ENCODE peak calls at places on chromosomes 2 and 18, in ten cellular contexts. Z is HFFc6, W is AG04450, N is OCI-LY7, Y is A673, X is cardiac fibroblast, C is Peyer's patch, J is K562, U is transverse colon, P is body of pancreas. O is an unnamed sample.

GRCh38 chr2:219736196-219736595 is 108.8 kb downstream of the SLC4A3 start:
- DNase-seq in Z (peak), W (peak), N (peak), Y (peak), X (peak), C (no peak), J (peak), U (no peak), P (peak), O (peak)

GRCh38 chr2:61530365-61531148 is 7.6 kb downstream of the XPO1 start:
- DNase-seq in Z (no peak), W (no peak), N (no peak), Y (no peak), X (no peak), C (no peak), J (no peak), U (no peak), P (no peak), O (peak)

GRCh38 chr2:149661844-149662243 is 74.3 kb upstream of the MMADHC start:
- DNase-seq in Z (peak), W (peak), N (no peak), Y (no peak), X (peak), C (no peak), J (no peak), U (peak), P (peak), O (peak)

GRCh38 chr2:188527701-188528100 is 236.0 kb downstream of the GULP1 start:
- DNase-seq in Z (no peak), W (no peak), N (no peak), Y (no peak), X (no peak), C (no peak), J (no peak), U (no peak), P (no peak), O (no peak)

GRCh38 chr2:195590199-195590865 is 66.7 kb upstream of the SLC39A10 start:
- DNase-seq in Z (no peak), W (no peak), N (no peak), Y (no peak), X (no peak), C (no peak), J (no peak), U (no peak), P (no peak), O (no peak)

GRCh38 chr2:238450440-238450861 is 23.7 kb downstream of the ASB1 start:
- DNase-seq in Z (no peak), W (no peak), N (no peak), Y (no peak), X (no peak), C (no peak), J (no peak), U (no peak), P (no peak), O (no peak)

GRCh38 chr2:59149271-59149670 is 908.1 kb upstream of the FANCL start:
- DNase-seq in Z (no peak), W (no peak), N (no peak), Y (no peak), X (no peak), C (no peak), J (no peak), U (no peak), P (no peak), O (no peak)

GRCh38 chr2:219116776-219117646 is 43.6 kb downstream of the NHEJ1 start:
- DNase-seq in Z (no peak), W (no peak), N (no peak), Y (no peak), X (no peak), C (no peak), J (no peak), U (peak), P (no peak), O (no peak)

GRCh38 chr2:227888289-227888688 is 16.9 kb downstream of the DAW1 start:
- DNase-seq in Z (no peak), W (no peak), N (no peak), Y (no peak), X (peak), C (no peak), J (no peak), U (peak), P (no peak), O (no peak)

GRCh38 chr18:2337552-2338141 is 233.7 kb downstream of the METTL4 start:
- DNase-seq in Z (no peak), W (no peak), N (peak), Y (peak), X (peak), C (peak), J (peak), U (peak), P (peak), O (no peak)

GRCh38 chr18:73355076-73355475 is 487.3 kb upstream of the NETO1 start:
- DNase-seq in Z (no peak), W (no peak), N (no peak), Y (no peak), X (no peak), C (no peak), J (no peak), U (no peak), P (no peak), O (no peak)

GRCh38 chr2:122446761-122447160 is 691.3 kb downstream of the TSN start:
- DNase-seq in Z (no peak), W (no peak), N (no peak), Y (no peak), X (no peak), C (no peak), J (no peak), U (no peak), P (no peak), O (no peak)

GRCh38 chr2:107584577-107584976 is 242.1 kb upstream of the RGPD4 start:
- DNase-seq in Z (peak), W (no peak), N (no peak), Y (no peak), X (peak), C (no peak), J (no peak), U (no peak), P (no peak), O (peak)

GRCh38 chr2:208042041-208042440 is 16.7 kb upstream of the PLEKHM3 start:
- DNase-seq in Z (peak), W (peak), N (no peak), Y (no peak), X (peak), C (no peak), J (no peak), U (peak), P (no peak), O (peak)

GRCh38 chr2:74205586-74205985 is 7.2 kb downstream of the MTHFD2 start:
- DNase-seq in Z (no peak), W (no peak), N (no peak), Y (no peak), X (no peak), C (peak), J (no peak), U (peak), P (peak), O (no peak)

GRCh38 chr2:162974771-162975170 is 136.2 kb upstream of the KCNH7 start:
- DNase-seq in Z (no peak), W (no peak), N (no peak), Y (no peak), X (no peak), C (no peak), J (no peak), U (no peak), P (no peak), O (no peak)

GRCh38 chr2:135424849-135425248 is 106.2 kb downstream of the ZRANB3 start:
- DNase-seq in Z (no peak), W (no peak), N (no peak), Y (no peak), X (no peak), C (no peak), J (no peak), U (no peak), P (no peak), O (no peak)

GRCh38 chr18:60193780-60194179 is 178.8 kb downstream of the MC4R start:
- DNase-seq in Z (no peak), W (no peak), N (no peak), Y (no peak), X (no peak), C (no peak), J (no peak), U (no peak), P (no peak), O (no peak)

GRCh38 chr2:98822301-98823164 is 91.6 kb upstream of the MGAT4A start:
- DNase-seq in Z (no peak), W (no peak), N (no peak), Y (no peak), X (peak), C (peak), J (no peak), U (no peak), P (peak), O (no peak)

GRCh38 chr2:88350641-88351601 is 101.6 kb downstream of the FOXI3 start:
- DNase-seq in Z (peak), W (no peak), N (peak), Y (peak), X (peak), C (peak), J (peak), U (peak), P (peak), O (no peak)

GRCh38 chr2:66957198-66957597 is 439.9 kb upstream of the ETAA1 start:
- DNase-seq in Z (no peak), W (no peak), N (no peak), Y (no peak), X (peak), C (no peak), J (no peak), U (no peak), P (no peak), O (no peak)

GRCh38 chr18:10050956-10051355 is 137.1 kb downstream of the VAPA start:
- DNase-seq in Z (no peak), W (no peak), N (no peak), Y (no peak), X (peak), C (no peak), J (no peak), U (no peak), P (no peak), O (no peak)

GRCh38 chr2:43300781-43301586 is 74.6 kb upstream of the ZFP36L2 start:
- DNase-seq in Z (no peak), W (no peak), N (no peak), Y (no peak), X (no peak), C (no peak), J (no peak), U (peak), P (peak), O (peak)

GRCh38 chr18:61333746-61334490 is 688 bp downstream of the CDH20 start:
- DNase-seq in Z (no peak), W (no peak), N (no peak), Y (peak), X (peak), C (no peak), J (no peak), U (no peak), P (no peak), O (peak)

GRCh38 chr2:18690342-18690741 is 101.0 kb upstream of the NT5C1B start:
- DNase-seq in Z (no peak), W (no peak), N (peak), Y (peak), X (no peak), C (no peak), J (no peak), U (no peak), P (no peak), O (no peak)

GRCh38 chr2:130839011-130839780 is 2.5 kb downstream of the ARHGEF4 start:
- DNase-seq in Z (no peak), W (no peak), N (no peak), Y (no peak), X (no peak), C (no peak), J (no peak), U (no peak), P (no peak), O (no peak)

GRCh38 chr2:118310878-118311442 is 222.7 kb downstream of the INSIG2 start:
- DNase-seq in Z (no peak), W (no peak), N (no peak), Y (peak), X (no peak), C (no peak), J (no peak), U (no peak), P (no peak), O (peak)

GRCh38 chr18:55491606-55492005 is 96.4 kb downstream of the TCF4 start:
- DNase-seq in Z (no peak), W (no peak), N (no peak), Y (no peak), X (no peak), C (no peak), J (no peak), U (no peak), P (no peak), O (no peak)

GRCh38 chr2:70702711-70703395 is 65.1 kb downstream of the ADD2 start:
- DNase-seq in Z (no peak), W (no peak), N (no peak), Y (no peak), X (no peak), C (no peak), J (no peak), U (no peak), P (no peak), O (no peak)

GRCh38 chr2:71779306-71779855 is 326.0 kb downstream of the DYSF start:
- DNase-seq in Z (no peak), W (peak), N (no peak), Y (no peak), X (peak), C (no peak), J (no peak), U (no peak), P (no peak), O (peak)

GRCh38 chr2:164964744-164965143 is 9.4 kb upstream of the SLC38A11 start:
- DNase-seq in Z (no peak), W (no peak), N (no peak), Y (no peak), X (no peak), C (no peak), J (no peak), U (no peak), P (no peak), O (no peak)

GRCh38 chr2:46848446-46848845 is 67.2 kb downstream of the MCFD2 start:
- DNase-seq in Z (no peak), W (no peak), N (peak), Y (peak), X (peak), C (no peak), J (no peak), U (no peak), P (peak), O (peak)

DNA sequence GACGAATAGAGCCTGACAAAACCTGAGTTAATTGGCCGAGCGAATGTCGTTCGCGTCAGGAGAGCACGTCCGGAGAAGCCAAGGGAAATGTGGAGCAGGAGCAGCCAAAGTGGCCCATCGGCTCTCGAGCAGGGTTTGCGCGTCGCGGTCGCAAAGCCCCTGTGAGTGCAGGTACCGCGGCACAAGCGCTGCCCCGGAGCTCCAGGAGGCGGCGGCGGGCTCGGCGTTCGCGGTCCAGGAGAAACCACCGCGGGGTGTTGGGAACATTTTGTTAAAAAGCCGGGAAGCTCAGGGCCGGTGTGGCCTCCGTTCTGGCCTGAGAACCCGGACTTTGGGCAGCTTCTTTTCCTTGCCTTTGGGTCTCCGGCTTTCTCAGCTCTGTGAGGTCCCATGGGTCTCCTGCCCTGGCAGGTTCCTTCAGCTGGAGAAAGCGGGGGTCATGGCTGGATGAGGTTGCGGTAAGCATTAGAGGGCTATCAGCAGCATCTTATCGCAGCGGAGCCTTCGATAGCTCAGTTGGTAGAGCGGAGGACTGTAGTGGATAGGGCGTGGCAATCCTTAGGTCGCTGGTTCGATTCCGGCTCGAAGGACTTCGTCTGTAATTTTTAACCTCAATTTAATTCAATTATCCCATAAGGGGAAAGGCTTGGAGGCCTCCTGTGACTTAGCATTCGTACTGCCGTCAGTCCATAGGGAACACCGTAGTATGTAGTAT is 1.0 kb upstream of the AGBL5 start:
- DNase-seq in Z (peak), W (peak), N (peak), Y (peak), X (peak), C (peak), J (peak), U (peak), P (peak), O (peak)
- TF ChIP-seq CTCF in Z (peak), W (peak), N (peak), Y (peak), X (peak), C (peak), J (no peak), U (peak), P (no peak), O (peak)

DNA sequence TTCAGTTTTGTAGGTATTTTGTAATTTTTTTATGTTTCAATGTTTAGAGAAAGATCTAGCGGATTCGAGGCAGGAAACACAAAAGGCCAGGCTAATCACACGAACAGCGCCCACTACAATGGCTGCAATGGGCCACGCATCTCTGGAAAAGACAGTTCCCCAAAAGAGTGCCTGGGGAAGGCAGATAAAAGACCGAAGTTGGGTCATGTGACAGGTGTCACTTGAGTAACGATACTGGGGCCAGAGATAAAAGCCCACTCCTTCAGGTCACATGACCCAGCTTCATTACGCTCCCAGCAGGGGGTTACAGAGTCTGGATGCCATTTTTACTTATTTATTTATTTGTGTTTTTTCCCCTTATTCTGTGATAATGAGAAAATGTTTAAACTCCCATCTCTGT is 95.4 kb downstream of the CDK15 start:
- DNase-seq in Z (no peak), W (no peak), N (no peak), Y (no peak), X (no peak), C (no peak), J (peak), U (no peak), P (no peak), O (no peak)
- TF ChIP-seq CTCF in Z (no peak), W (no peak), N (no peak), Y (no peak), X (no peak), C (no peak), J (no peak), U (no peak), P (no peak), O (no peak)

GRCh38 chr2:96608459-96609455 is 29.4 kb downstream of the KANSL3 start:
- DNase-seq in Z (peak), W (peak), N (no peak), Y (no peak), X (peak), C (no peak), J (no peak), U (no peak), P (no peak), O (peak)

GRCh38 chr2:96602330-96602823 is 35.7 kb downstream of the KANSL3 start:
- DNase-seq in Z (no peak), W (no peak), N (peak), Y (no peak), X (no peak), C (no peak), J (no peak), U (peak), P (peak), O (no peak)

GRCh38 chr2:96601382-96602292 is 36.5 kb downstream of the KANSL3 start:
- DNase-seq in Z (no peak), W (no peak), N (no peak), Y (no peak), X (no peak), C (no peak), J (no peak), U (no peak), P (peak), O (no peak)

GRCh38 chr2:96599941-96600340 is 38.2 kb downstream of the KANSL3 start:
- DNase-seq in Z (no peak), W (no peak), N (no peak), Y (no peak), X (no peak), C (no peak), J (no peak), U (no peak), P (no peak), O (no peak)

DNA sequence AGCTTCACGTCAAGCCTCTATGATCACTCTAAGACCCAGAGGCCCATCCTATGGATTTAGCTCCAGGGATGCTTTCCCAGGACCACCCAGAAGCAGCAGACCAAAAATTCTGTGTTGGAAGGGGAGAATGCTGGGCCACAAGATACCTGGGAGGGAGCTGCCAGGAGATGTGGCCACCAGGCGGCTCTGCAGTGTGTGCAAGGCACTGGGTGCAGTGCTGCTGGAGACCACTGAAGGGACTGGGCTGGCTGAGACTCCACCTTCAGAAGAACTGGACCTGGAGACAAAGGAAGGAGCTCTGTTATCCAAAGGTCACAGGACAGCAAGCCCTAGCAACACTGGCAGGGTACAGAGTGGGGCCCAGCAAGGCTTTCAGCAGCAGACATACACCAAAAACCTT is 34.0 kb downstream of the KANSL3 start:
- DNase-seq in Z (no peak), W (no peak), N (peak), Y (no peak), X (no peak), C (no peak), J (no peak), U (no peak), P (peak), O (no peak)
- TF ChIP-seq CTCF in Z (peak), W (peak), N (peak), Y (peak), X (peak), C (no peak), J (peak), U (no peak), P (no peak), O (peak)

GRCh38 chr18:62400916-62401315 is 75.8 kb downstream of the TNFRSF11A start:
- DNase-seq in Z (no peak), W (no peak), N (no peak), Y (no peak), X (no peak), C (no peak), J (no peak), U (no peak), P (no peak), O (no peak)

GRCh38 chr18:62399306-62399705 is 74.2 kb downstream of the TNFRSF11A start:
- DNase-seq in Z (no peak), W (no peak), N (no peak), Y (no peak), X (no peak), C (no peak), J (no peak), U (no peak), P (no peak), O (no peak)

GRCh38 chr18:62402342-62402948 is 77.3 kb downstream of the TNFRSF11A start:
- DNase-seq in Z (no peak), W (no peak), N (no peak), Y (no peak), X (no peak), C (no peak), J (no peak), U (no peak), P (no peak), O (no peak)

GRCh38 chr18:62398291-62398690 is 73.2 kb downstream of the TNFRSF11A start:
- DNase-seq in Z (no peak), W (no peak), N (no peak), Y (no peak), X (no peak), C (no peak), J (no peak), U (no peak), P (no peak), O (no peak)

GRCh38 chr18:62399781-62400308 is 74.7 kb downstream of the TNFRSF11A start:
- DNase-seq in Z (no peak), W (no peak), N (no peak), Y (peak), X (peak), C (no peak), J (no peak), U (peak), P (peak), O (no peak)
- TF ChIP-seq CTCF in Z (peak), W (peak), N (no peak), Y (peak), X (peak), C (peak), J (peak), U (no peak), P (no peak), O (peak)

GRCh38 chr2:142290931-142291330 is 160.1 kb upstream of the LRP1B start:
- DNase-seq in Z (no peak), W (no peak), N (no peak), Y (no peak), X (peak), C (no peak), J (no peak), U (no peak), P (peak), O (peak)

GRCh38 chr2:142285480-142285879 is 154.7 kb upstream of the LRP1B start:
- DNase-seq in Z (no peak), W (no peak), N (no peak), Y (no peak), X (no peak), C (no peak), J (no peak), U (no peak), P (no peak), O (no peak)

GRCh38 chr2:142280846-142281245 is 150.0 kb upstream of the LRP1B start:
- DNase-seq in Z (no peak), W (no peak), N (no peak), Y (no peak), X (no peak), C (no peak), J (no peak), U (no peak), P (no peak), O (no peak)

GRCh38 chr2:142291964-142292363 is 161.1 kb upstream of the LRP1B start:
- DNase-seq in Z (no peak), W (no peak), N (no peak), Y (peak), X (no peak), C (no peak), J (no peak), U (no peak), P (no peak), O (no peak)

GRCh38 chr2:142286618-142287017 is 155.8 kb upstream of the LRP1B start:
- DNase-seq in Z (no peak), W (no peak), N (peak), Y (peak), X (no peak), C (no peak), J (no peak), U (no peak), P (peak), O (no peak)
- TF ChIP-seq CTCF in Z (peak), W (peak), N (peak), Y (peak), X (no peak), C (no peak), J (no peak), U (peak), P (peak), O (peak)